ENCODE peak calls at places on chromosomes 4 and X, in seven cellular contexts. R is astrocyte of the cerebellum, Y is astrocyte of the spinal cord, I is lung, A is testis, H is adrenal gland, L is cardiac fibroblast. O is an unnamed sample.

GRCh38 chr4:99572527-99573240 is 1.9 kb upstream of the MTTP start:
- DNase-seq in R (no peak), Y (no peak), I (no peak), A (no peak), H (no peak), L (no peak), O (no peak)

GRCh38 chr4:80495847-80496246 is 160.3 kb downstream of the CFAP299 start:
- DNase-seq in R (no peak), Y (no peak), I (no peak), A (no peak), H (no peak), L (no peak), O (no peak)

GRCh38 chr4:97924341-97924958 is 218.8 kb downstream of the STPG2 start:
- DNase-seq in R (no peak), Y (no peak), I (no peak), A (no peak), H (no peak), L (no peak), O (no peak)

GRCh38 chr4:149223659-149224058 is 592.0 kb downstream of the IQCM start:
- DNase-seq in R (no peak), Y (peak; percentile 8), I (no peak), A (no peak), H (no peak), L (peak; percentile 59), O (no peak)

GRCh38 chr4:110508827-110509446 is 33.0 kb downstream of the ENPEP start:
- DNase-seq in R (no peak), Y (peak; percentile 54), I (no peak), A (no peak), H (no peak), L (peak; percentile 70), O (no peak)

GRCh38 chr4:48175806-48176205 is 41.8 kb upstream of the TXK start:
- DNase-seq in R (no peak), Y (no peak), I (no peak), A (no peak), H (no peak), L (no peak), O (no peak)

GRCh38 chr4:128068927-128069326 is 7.8 kb downstream of the LARP1B start:
- DNase-seq in R (no peak), Y (peak; percentile 16), I (no peak), A (peak; percentile 31), H (no peak), L (peak; percentile 53), O (no peak)

GRCh38 chr4:159155119-159155518 is 52.2 kb downstream of the RAPGEF2 start:
- DNase-seq in R (no peak), Y (no peak), I (no peak), A (no peak), H (no peak), L (no peak), O (no peak)

GRCh38 chr4:163048447-163048846 is 118.2 kb downstream of the NAF1 start:
- DNase-seq in R (peak; percentile 4), Y (peak; percentile 10), I (no peak), A (peak; percentile 60), H (no peak), L (peak; percentile 58), O (no peak)

GRCh38 chr4:82555279-82555678 is 6.5 kb downstream of the TMEM150C start:
- DNase-seq in R (no peak), Y (no peak), I (no peak), A (no peak), H (no peak), L (no peak), O (no peak)

GRCh38 chrX:9619581-9619980 is 146.1 kb downstream of the GPR143 start:
- DNase-seq in R (no peak), Y (no peak), I (no peak), A (no peak), H (no peak), L (no peak), O (no peak)

GRCh38 chrX:63656871-63657580 is 128.0 kb downstream of the ARHGEF9 start:
- DNase-seq in R (peak; percentile 5), Y (peak; percentile 60), I (no peak), A (no peak), H (no peak), L (peak; percentile 85), O (no peak)

GRCh38 chr4:182404371-182404770 is 161.2 kb downstream of the TENM3 start:
- DNase-seq in R (no peak), Y (no peak), I (no peak), A (no peak), H (no peak), L (no peak), O (no peak)

GRCh38 chrX:77167993-77168392 is 279.2 kb upstream of the FGF16 start:
- DNase-seq in R (no peak), Y (no peak), I (no peak), A (no peak), H (no peak), L (peak; percentile 74), O (no peak)

GRCh38 chr4:106021737-106022410 is 126.6 kb downstream of the NPNT start:
- DNase-seq in R (no peak), Y (peak; percentile 26), I (no peak), A (no peak), H (no peak), L (peak; percentile 6), O (no peak)

DNA sequence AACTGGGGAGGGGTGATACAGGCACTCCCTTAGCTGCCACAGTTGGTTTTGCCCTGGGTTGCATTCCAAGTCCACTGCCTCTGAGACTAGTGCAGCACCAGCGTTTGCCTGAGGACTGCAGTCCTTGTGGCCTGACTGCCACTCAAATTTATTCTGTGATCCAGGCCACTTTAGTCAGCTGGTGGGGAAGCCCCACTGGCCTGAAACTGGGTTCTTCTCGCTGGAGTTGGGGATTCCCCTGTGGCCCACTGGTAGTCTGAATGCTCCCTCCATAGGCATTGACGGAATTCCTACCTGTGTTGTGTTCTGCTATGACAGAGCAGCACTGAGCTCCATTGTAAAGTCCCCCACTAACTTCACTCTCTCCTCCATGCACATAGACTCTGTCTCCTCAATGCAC is 63.8 kb downstream of the PTPN13 start:
- DNase-seq in R (no peak), Y (no peak), I (no peak), A (no peak), H (no peak), L (no peak), O (no peak)
- H3K4me3 ChIP-seq in R (no peak overlapping the region), Y (no peak overlapping the region), I (no peak overlapping the region), A (no peak overlapping the region), H (no peak overlapping the region), L (no peak overlapping the region), O (no peak overlapping the region)

DNA sequence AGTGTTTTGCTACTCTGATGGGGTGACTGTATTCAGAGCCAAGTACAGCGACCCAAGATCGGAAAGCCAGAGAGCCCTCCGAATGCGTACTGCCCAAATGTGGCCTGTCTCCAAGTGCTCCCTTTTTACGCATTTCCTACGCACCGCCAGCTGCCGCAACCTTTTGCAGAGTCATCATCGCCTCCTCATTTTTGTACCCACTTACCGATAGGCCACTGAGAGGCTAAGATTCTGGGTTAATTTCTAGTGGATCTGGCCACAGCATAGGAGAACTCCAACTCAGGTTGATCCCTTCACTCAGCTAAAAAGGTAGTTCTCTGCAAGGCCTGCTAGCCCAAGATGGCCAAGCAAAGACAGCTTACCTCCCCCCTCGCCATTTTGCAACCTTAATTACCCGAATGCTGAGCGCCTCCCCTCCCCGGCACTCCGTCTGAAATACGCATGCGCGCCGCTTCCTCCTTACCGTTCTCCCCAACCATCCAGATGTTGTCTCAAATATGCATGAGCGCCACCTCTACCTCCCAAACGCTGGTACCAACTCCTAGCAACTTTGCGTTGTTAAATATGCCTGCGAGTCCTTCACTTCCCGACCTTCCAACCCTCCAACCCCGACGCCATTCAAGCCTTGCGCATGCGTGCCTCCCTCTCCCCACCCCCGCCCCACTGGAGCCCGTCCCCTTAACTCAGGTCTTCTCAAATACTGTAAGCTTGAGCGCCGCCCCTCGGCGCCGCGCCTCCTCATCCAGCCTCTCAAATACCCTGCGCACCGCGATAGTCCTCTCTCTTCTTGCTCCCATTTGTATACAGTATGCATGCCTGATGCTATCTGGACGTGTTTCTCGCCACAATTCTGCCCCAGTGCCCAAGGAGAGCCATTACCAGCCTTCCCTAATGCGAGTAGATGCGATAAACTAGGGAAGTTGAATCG is 11.8 kb upstream of the ZCCHC13 start:
- DNase-seq in R (peak; percentile 66), Y (peak; percentile 94), I (peak; percentile 84), A (peak; percentile 95), H (peak; percentile 80), L (peak; percentile 91), O (peak; percentile 67)
- TF ChIP-seq CTCF in R (peak; percentile 31), Y (peak; percentile 14), I (no peak), A (no peak), H (no peak), L (no peak), O (peak; percentile 25)

GRCh38 chr4:1353186-1354055 is 6.4 kb downstream of the UVSSA start:
- DNase-seq in R (no peak), Y (no peak), I (no peak), A (no peak), H (no peak), L (no peak), O (no peak)
- H3K4me3 ChIP-seq in R (no peak overlapping the region), Y (no peak overlapping the region), I (no peak overlapping the region), A (no peak overlapping the region), H (no peak overlapping the region), L (no peak overlapping the region), O (no peak overlapping the region)

DNA sequence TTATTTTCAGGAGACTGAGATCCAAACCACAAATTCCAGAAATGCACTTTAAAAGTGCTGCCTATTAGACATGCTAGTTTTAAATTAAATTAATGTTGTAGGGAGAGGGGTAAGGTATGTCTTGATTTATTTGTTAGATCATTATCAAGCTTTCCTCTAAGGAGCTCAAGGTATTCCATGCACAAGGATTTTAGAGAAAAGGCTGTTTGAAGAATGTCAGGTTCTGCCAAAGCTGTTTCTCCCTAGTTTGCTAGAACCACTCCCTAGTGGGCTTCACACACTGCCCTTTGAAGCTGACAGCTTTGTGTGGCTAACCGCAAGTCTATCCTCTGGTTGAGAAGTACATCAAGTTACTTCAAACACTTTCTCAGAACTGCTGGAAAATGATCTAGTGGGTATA is 32.3 kb downstream of the RASL11B start:
- DNase-seq in R (peak; percentile 18), Y (peak; percentile 48), I (no peak), A (no peak), H (no peak), L (no peak), O (no peak)
- TF ChIP-seq CTCF in R (no peak), Y (no peak), I (no peak), A (no peak), H (no peak), L (no peak), O (no peak)